ENCODE peak calls at places on chromosomes 7 and 10, in nine cellular contexts. One of them, this sample, is unnamed.

GRCh38 chr10:70791390-70792039 is 6.3 kb upstream of the TBATA start:
- DNase-seq in H1: no peak
- DNase-seq in neural crest cell: no peak
- DNase-seq in kidney epithelial cell: no peak
- DNase-seq in upper lobe of right lung: no peak
- DNase-seq in A549: no peak
- DNase-seq in HL-60: no peak
- DNase-seq in HFFc6: no peak
- DNase-seq in GM13976: no peak
- DNase-seq in this sample: no peak

GRCh38 chr10:63504145-63504881 is 16.9 kb upstream of the REEP3 start:
- DNase-seq in H1: no peak
- DNase-seq in neural crest cell: no peak
- DNase-seq in kidney epithelial cell: no peak
- DNase-seq in upper lobe of right lung: no peak
- DNase-seq in A549: no peak
- DNase-seq in HL-60: no peak
- DNase-seq in HFFc6: no peak
- DNase-seq in GM13976: no peak
- DNase-seq in this sample: no peak

GRCh38 chr7:140212100-140212881 is 35.5 kb upstream of the KDM7A start:
- DNase-seq in H1: no peak
- DNase-seq in neural crest cell: no peak
- DNase-seq in kidney epithelial cell: no peak
- DNase-seq in upper lobe of right lung: no peak
- DNase-seq in A549: no peak
- DNase-seq in HL-60: no peak
- DNase-seq in HFFc6: no peak
- DNase-seq in GM13976: peak; percentile 75
- DNase-seq in this sample: no peak

GRCh38 chr7:158110034-158110590 is 477.5 kb downstream of the PTPRN2 start:
- DNase-seq in H1: peak; percentile 31
- DNase-seq in neural crest cell: no peak
- DNase-seq in kidney epithelial cell: no peak
- DNase-seq in upper lobe of right lung: no peak
- DNase-seq in A549: no peak
- DNase-seq in HL-60: no peak
- DNase-seq in HFFc6: no peak
- DNase-seq in GM13976: no peak
- DNase-seq in this sample: no peak

GRCh38 chr10:61903991-61904350 is 2.5 kb downstream of the ARID5B start:
- DNase-seq in H1: no peak
- DNase-seq in neural crest cell: no peak
- DNase-seq in kidney epithelial cell: no peak
- DNase-seq in upper lobe of right lung: no peak
- DNase-seq in A549: no peak
- DNase-seq in HL-60: no peak
- DNase-seq in HFFc6: no peak
- DNase-seq in GM13976: no peak
- DNase-seq in this sample: no peak

GRCh38 chr10:75512534-75512933 is 81.1 kb downstream of the LRMDA start:
- DNase-seq in H1: no peak
- DNase-seq in neural crest cell: no peak
- DNase-seq in kidney epithelial cell: no peak
- DNase-seq in upper lobe of right lung: no peak
- DNase-seq in A549: no peak
- DNase-seq in HL-60: no peak
- DNase-seq in HFFc6: no peak
- DNase-seq in GM13976: no peak
- DNase-seq in this sample: no peak

GRCh38 chr7:87473192-87473591 is 2.3 kb downstream of the ABCB4 start:
- DNase-seq in H1: no peak
- DNase-seq in neural crest cell: no peak
- DNase-seq in kidney epithelial cell: no peak
- DNase-seq in upper lobe of right lung: no peak
- DNase-seq in A549: no peak
- DNase-seq in HL-60: no peak
- DNase-seq in HFFc6: no peak
- DNase-seq in GM13976: no peak
- DNase-seq in this sample: no peak

GRCh38 chr7:98514211-98515150 is 102.6 kb upstream of the NPTX2 start:
- DNase-seq in H1: no peak
- DNase-seq in neural crest cell: no peak
- DNase-seq in kidney epithelial cell: no peak
- DNase-seq in upper lobe of right lung: peak; percentile 39
- DNase-seq in A549: no peak
- DNase-seq in HL-60: no peak
- DNase-seq in HFFc6: no peak
- DNase-seq in GM13976: no peak
- DNase-seq in this sample: no peak

DNA sequence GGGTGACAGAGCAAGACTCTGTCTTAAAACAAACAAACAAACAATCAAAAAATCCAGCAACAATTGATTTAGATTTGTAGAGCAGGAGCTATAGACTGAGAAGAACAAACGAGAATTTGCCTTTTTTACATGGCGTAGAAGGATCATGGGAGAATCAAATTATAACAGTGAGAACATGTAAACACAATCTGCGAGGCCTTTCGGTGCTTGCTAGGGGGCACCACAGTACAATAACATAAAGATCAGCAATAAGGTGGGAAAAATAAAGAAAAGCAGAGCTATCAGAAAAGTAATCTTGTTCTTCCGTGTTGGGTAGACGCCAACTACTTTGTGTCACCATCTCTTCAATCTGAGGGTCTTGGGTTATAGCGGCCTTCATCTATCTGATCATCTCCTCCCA is 82.2 kb downstream of the NOD1 start:
- DNase-seq in H1: no peak
- DNase-seq in neural crest cell: no peak
- DNase-seq in kidney epithelial cell: no peak
- DNase-seq in upper lobe of right lung: no peak
- DNase-seq in A549: no peak
- DNase-seq in HL-60: no peak
- DNase-seq in HFFc6: no peak
- DNase-seq in GM13976: no peak
- DNase-seq in this sample: no peak
- TF ChIP-seq CTCF in H1: no peak
- TF ChIP-seq CTCF in neural crest cell: no peak
- TF ChIP-seq CTCF in kidney epithelial cell: no peak
- TF ChIP-seq CTCF in upper lobe of right lung: no peak
- TF ChIP-seq CTCF in A549: peak; percentile 21
- TF ChIP-seq CTCF in HL-60: no peak
- TF ChIP-seq CTCF in HFFc6: no peak
- TF ChIP-seq CTCF in GM13976: peak; percentile 12
- TF ChIP-seq CTCF in this sample: no peak

GRCh38 chr10:100826983-100827818 is 81.8 kb downstream of the PAX2 start:
- DNase-seq in H1: peak; percentile 72
- DNase-seq in neural crest cell: no peak
- DNase-seq in kidney epithelial cell: no peak
- DNase-seq in upper lobe of right lung: no peak
- DNase-seq in A549: peak; percentile 67
- DNase-seq in HL-60: no peak
- DNase-seq in HFFc6: no peak
- DNase-seq in GM13976: peak; percentile 74
- DNase-seq in this sample: no peak
- TF ChIP-seq CTCF in H1: peak; percentile 34
- TF ChIP-seq CTCF in neural crest cell: peak; percentile 39
- TF ChIP-seq CTCF in kidney epithelial cell: peak; percentile 37
- TF ChIP-seq CTCF in upper lobe of right lung: peak; percentile 8
- TF ChIP-seq CTCF in A549: peak; percentile 42
- TF ChIP-seq CTCF in HL-60: no peak
- TF ChIP-seq CTCF in HFFc6: peak; percentile 9
- TF ChIP-seq CTCF in GM13976: peak; percentile 23
- TF ChIP-seq CTCF in this sample: no peak

GRCh38 chr10:111989136-111990050 is 194.2 kb downstream of the GPAM start:
- DNase-seq in H1: no peak
- DNase-seq in neural crest cell: no peak
- DNase-seq in kidney epithelial cell: no peak
- DNase-seq in upper lobe of right lung: no peak
- DNase-seq in A549: no peak
- DNase-seq in HL-60: no peak
- DNase-seq in HFFc6: no peak
- DNase-seq in GM13976: no peak
- DNase-seq in this sample: no peak

GRCh38 chr10:111993872-111994426 is 189.6 kb downstream of the GPAM start:
- DNase-seq in H1: no peak
- DNase-seq in neural crest cell: no peak
- DNase-seq in kidney epithelial cell: no peak
- DNase-seq in upper lobe of right lung: no peak
- DNase-seq in A549: no peak
- DNase-seq in HL-60: no peak
- DNase-seq in HFFc6: no peak
- DNase-seq in GM13976: no peak
- DNase-seq in this sample: no peak

GRCh38 chr10:111993321-111993720 is 190.2 kb downstream of the GPAM start:
- DNase-seq in H1: no peak
- DNase-seq in neural crest cell: no peak
- DNase-seq in kidney epithelial cell: no peak
- DNase-seq in upper lobe of right lung: no peak
- DNase-seq in A549: no peak
- DNase-seq in HL-60: no peak
- DNase-seq in HFFc6: no peak
- DNase-seq in GM13976: no peak
- DNase-seq in this sample: no peak

GRCh38 chr10:111986079-111986478 is 197.5 kb downstream of the GPAM start:
- DNase-seq in H1: no peak
- DNase-seq in neural crest cell: no peak
- DNase-seq in kidney epithelial cell: no peak
- DNase-seq in upper lobe of right lung: no peak
- DNase-seq in A549: no peak
- DNase-seq in HL-60: no peak
- DNase-seq in HFFc6: no peak
- DNase-seq in GM13976: no peak
- DNase-seq in this sample: no peak

DNA sequence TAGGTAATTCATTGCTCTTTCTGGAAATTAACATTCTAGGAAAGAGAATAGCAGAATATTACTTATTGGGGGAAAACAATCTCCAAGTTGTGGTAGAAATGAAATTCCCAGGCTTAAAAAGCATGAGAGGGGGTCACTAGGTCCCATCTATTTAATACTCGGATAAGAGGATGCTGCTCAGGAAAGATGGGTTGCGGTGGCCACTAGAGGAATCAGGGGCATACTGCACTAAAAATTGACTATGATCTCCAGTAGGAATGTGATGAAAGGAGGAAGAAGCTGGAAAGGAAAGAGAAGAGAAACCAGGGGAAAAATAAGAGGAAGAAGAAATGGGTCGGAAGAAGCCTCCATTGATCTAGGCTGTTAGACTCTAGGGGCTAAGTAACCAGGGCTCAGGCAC is 192.8 kb downstream of the GPAM start:
- DNase-seq in H1: no peak
- DNase-seq in neural crest cell: no peak
- DNase-seq in kidney epithelial cell: no peak
- DNase-seq in upper lobe of right lung: no peak
- DNase-seq in A549: no peak
- DNase-seq in HL-60: no peak
- DNase-seq in HFFc6: no peak
- DNase-seq in GM13976: no peak
- DNase-seq in this sample: no peak
- TF ChIP-seq CTCF in H1: no peak
- TF ChIP-seq CTCF in neural crest cell: peak; percentile 46
- TF ChIP-seq CTCF in kidney epithelial cell: peak; percentile 23
- TF ChIP-seq CTCF in upper lobe of right lung: no peak
- TF ChIP-seq CTCF in A549: no peak
- TF ChIP-seq CTCF in HL-60: no peak
- TF ChIP-seq CTCF in HFFc6: no peak
- TF ChIP-seq CTCF in GM13976: no peak
- TF ChIP-seq CTCF in this sample: no peak

DNA sequence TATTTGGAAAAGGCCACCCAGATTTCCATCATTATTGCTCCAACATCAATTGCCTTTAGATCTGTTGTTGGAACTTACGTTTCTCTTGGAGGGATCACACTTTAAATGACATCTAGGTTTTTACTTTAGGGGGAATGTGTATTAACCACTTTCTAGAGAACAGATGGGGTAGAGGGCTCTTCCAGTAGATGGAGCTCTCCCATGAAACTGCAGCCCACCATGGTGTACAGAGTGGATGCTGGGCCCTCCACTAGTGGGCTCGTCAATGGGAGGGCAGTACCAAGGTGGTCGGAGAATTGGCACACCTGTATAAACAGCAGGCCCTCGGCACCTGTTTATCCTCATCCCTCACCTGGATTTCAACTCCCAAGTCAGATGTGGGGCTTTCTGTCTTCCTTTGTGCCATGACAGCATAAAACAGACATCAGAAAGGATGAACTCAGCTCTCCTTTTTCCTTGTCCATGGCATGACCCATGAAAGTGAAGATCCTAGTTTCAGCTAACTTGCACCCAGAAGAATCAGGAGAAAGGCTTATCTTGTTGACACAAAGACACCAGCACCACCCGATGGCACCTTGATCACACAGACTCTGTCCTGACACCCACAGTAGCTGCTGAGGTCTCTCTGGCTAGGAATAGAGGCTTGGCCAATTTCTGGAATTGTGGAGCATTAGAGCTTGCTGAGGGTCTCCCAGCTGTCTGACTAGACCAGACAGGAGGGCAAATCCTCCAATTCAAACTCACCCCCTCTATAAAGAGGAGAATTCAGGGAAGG is 150.5 kb downstream of the CYP26A1 start:
- DNase-seq in H1: no peak
- DNase-seq in neural crest cell: no peak
- DNase-seq in kidney epithelial cell: no peak
- DNase-seq in upper lobe of right lung: no peak
- DNase-seq in A549: no peak
- DNase-seq in HL-60: no peak
- DNase-seq in HFFc6: no peak
- DNase-seq in GM13976: no peak
- DNase-seq in this sample: no peak
- TF ChIP-seq CTCF in H1: peak; percentile 18
- TF ChIP-seq CTCF in neural crest cell: no peak
- TF ChIP-seq CTCF in kidney epithelial cell: peak; percentile 11
- TF ChIP-seq CTCF in upper lobe of right lung: no peak
- TF ChIP-seq CTCF in A549: peak; percentile 9
- TF ChIP-seq CTCF in HL-60: no peak
- TF ChIP-seq CTCF in HFFc6: peak; percentile 25
- TF ChIP-seq CTCF in GM13976: no peak
- TF ChIP-seq CTCF in this sample: no peak

GRCh38 chr10:10942441-10942840 is 75.2 kb upstream of the CELF2 start:
- DNase-seq in H1: no peak
- DNase-seq in neural crest cell: no peak
- DNase-seq in kidney epithelial cell: no peak
- DNase-seq in upper lobe of right lung: no peak
- DNase-seq in A549: no peak
- DNase-seq in HL-60: no peak
- DNase-seq in HFFc6: no peak
- DNase-seq in GM13976: no peak
- DNase-seq in this sample: no peak
- TF ChIP-seq CTCF in H1: no peak
- TF ChIP-seq CTCF in neural crest cell: no peak
- TF ChIP-seq CTCF in kidney epithelial cell: no peak
- TF ChIP-seq CTCF in upper lobe of right lung: no peak
- TF ChIP-seq CTCF in A549: no peak
- TF ChIP-seq CTCF in HL-60: no peak
- TF ChIP-seq CTCF in HFFc6: no peak
- TF ChIP-seq CTCF in GM13976: no peak
- TF ChIP-seq CTCF in this sample: no peak

This sample was measured in mesothelial cell of epicardium.